ENCODE peak calls at places on chromosomes 16 and 17, in four cellular contexts. H, X, Q and G are unnamed samples.

GRCh38 chr17:6843241-6843890 is 11.8 kb upstream of the TEKT1 start:
- DNase-seq in H (peak), Q (no peak), X (peak), G (no peak)

GRCh38 chr17:17495448-17496188 is 577 bp downstream of the RASD1 start:
- DNase-seq in H (peak), X (no peak), Q (peak), G (no peak)

GRCh38 chr16:1959269-1960039 is at the start of gene NDUFB10:
- DNase-seq in H (peak), Q (peak), X (peak), G (no peak)

GRCh38 chr16:83005653-83006160 is 378.9 kb downstream of the CDH13 start:
- DNase-seq in X (no peak), Q (no peak), H (no peak), G (no peak)

GRCh38 chr17:52106638-52107261 is 51.8 kb downstream of the CA10 start:
- DNase-seq in X (peak), H (no peak), Q (peak), G (no peak)

GRCh38 chr17:71458322-71458721 is 662.5 kb upstream of the SOX9 start:
- DNase-seq in H (no peak), Q (no peak), X (no peak), G (no peak)

GRCh38 chr17:81794509-81794908 is 9.4 kb upstream of the GCGR start:
- DNase-seq in X (no peak), Q (no peak), H (no peak), G (no peak)

GRCh38 chr17:51305182-51305581 is 44.8 kb downstream of the UTP18 start:
- DNase-seq in X (no peak), Q (no peak), H (no peak), G (no peak)

GRCh38 chr16:67537270-67537635 is 8.6 kb downstream of the RIPOR1 start:
- DNase-seq in H (no peak), X (peak), Q (no peak), G (no peak)

GRCh38 chr16:69904495-69905170 is 46.5 kb upstream of the CLEC18A start:
- DNase-seq in H (no peak), X (peak), Q (no peak), G (no peak)

GRCh38 chr16:87625241-87625797 is 23.0 kb downstream of the JPH3 start:
- DNase-seq in X (no peak), Q (no peak), H (no peak), G (no peak)

GRCh38 chr16:49473773-49474172 is 100.2 kb downstream of the C16orf78 start:
- DNase-seq in Q (no peak), H (no peak), X (no peak), G (no peak)

GRCh38 chr17:50817142-50817751 is 18.1 kb upstream of the WFIKKN2 start:
- DNase-seq in H (no peak), Q (no peak), X (peak), G (no peak)

GRCh38 chr16:10122026-10122425 is 60.2 kb downstream of the GRIN2A start:
- DNase-seq in X (no peak), H (no peak), Q (no peak), G (no peak)

GRCh38 chr16:685967-686366 is 1.8 kb upstream of the JMJD8 start:
- DNase-seq in H (peak), X (peak), Q (no peak), G (no peak)

GRCh38 chr17:58311429-58311894 is 17.1 kb downstream of the TSPOAP1 start:
- DNase-seq in X (no peak), H (no peak), Q (no peak), G (no peak)

GRCh38 chr17:43515641-43516040 is 30.5 kb downstream of the ETV4 start:
- DNase-seq in H (peak), Q (no peak), X (no peak), G (peak)

GRCh38 chr16:86074651-86075487 is 175.9 kb downstream of the IRF8 start:
- DNase-seq in Q (no peak), H (no peak), X (peak), G (no peak)

GRCh38 chr17:31593806-31594205 is 202.3 kb downstream of the RAB11FIP4 start:
- DNase-seq in H (peak), Q (peak), X (no peak), G (peak)

GRCh38 chr16:82630219-82630618 is 3.5 kb downstream of the CDH13 start:
- DNase-seq in Q (no peak), X (no peak), H (no peak), G (no peak)

GRCh38 chr17:18246880-18247612 is 11.5 kb downstream of the FLII start:
- DNase-seq in H (peak), Q (no peak), X (peak), G (no peak)

GRCh38 chr16:70523013-70523620 is at the start of gene COG4:
- DNase-seq in X (peak), Q (peak), H (peak), G (peak)

GRCh38 chr17:57360266-57360665 is 103.9 kb downstream of the MSI2 start:
- DNase-seq in H (no peak), Q (no peak), X (no peak), G (no peak)

GRCh38 chr17:79811036-79811887 is 14.4 kb upstream of the CBX8 start:
- DNase-seq in X (no peak), H (peak), Q (no peak), G (peak)

GRCh38 chr17:7014995-7015586 is 2.7 kb downstream of the RNASEK start:
- DNase-seq in X (no peak), Q (no peak), H (no peak), G (no peak)

GRCh38 chr16:48326937-48327336 is 58.3 kb downstream of the SIAH1 start:
- DNase-seq in Q (no peak), X (no peak), H (no peak), G (no peak)

GRCh38 chr17:29664743-29665479 is 42.2 kb upstream of the CORO6 start:
- DNase-seq in X (no peak), H (no peak), Q (no peak), G (no peak)

GRCh38 chr16:57486858-57487834 is 853 bp upstream of the DOK4 start:
- DNase-seq in H (no peak), Q (no peak), X (no peak), G (no peak)